ENCODE peak calls at places on chromosome 6, in five cellular contexts. L is astrocyte, H is mammary epithelial cell, S is fibroblast of lung, W is A549. G is an unnamed sample.

GRCh38 chr6:7150381-7151064 is 42.8 kb downstream of the RREB1 start:
- DNase-seq in L (no peak), H (no peak), S (no peak), W (no peak), G (peak; percentile 81)

GRCh38 chr6:133546098-133546497 is 304.9 kb downstream of the EYA4 start:
- DNase-seq in L (peak; percentile 21), H (no peak), S (peak; percentile 33), W (no peak), G (no peak)

GRCh38 chr6:133609404-133610270 is 279.3 kb upstream of the TCF21 start:
- DNase-seq in L (peak; percentile 99), H (peak; percentile 97), S (peak; percentile 99), W (peak; percentile 100), G (no peak)

GRCh38 chr6:166728884-166729530 is 102.0 kb upstream of the RPS6KA2 start:
- DNase-seq in L (no peak), H (no peak), S (no peak), W (no peak), G (no peak)

GRCh38 chr6:53752856-53753255 is 41.9 kb upstream of the LRRC1 start:
- DNase-seq in L (peak; percentile 84), H (peak; percentile 76), S (peak; percentile 86), W (no peak), G (no peak)

GRCh38 chr6:90194371-90194841 is 102.2 kb downstream of the BACH2 start:
- DNase-seq in L (peak; percentile 93), H (peak; percentile 60), S (peak; percentile 95), W (no peak), G (no peak)

GRCh38 chr6:125392682-125393081 is 90.9 kb upstream of the HDDC2 start:
- DNase-seq in L (no peak), H (no peak), S (no peak), W (no peak), G (no peak)

GRCh38 chr6:19380287-19380686 is 456.9 kb upstream of the ID4 start:
- DNase-seq in L (peak; percentile 40), H (peak; percentile 57), S (peak; percentile 61), W (no peak), G (no peak)

GRCh38 chr6:138569970-138570715 is 70.8 kb upstream of the NHSL1 start:
- DNase-seq in L (peak; percentile 51), H (no peak), S (peak; percentile 65), W (no peak), G (no peak)

GRCh38 chr6:101114703-101115102 is 233.6 kb upstream of the ASCC3 start:
- DNase-seq in L (peak; percentile 17), H (peak; percentile 30), S (peak; percentile 27), W (peak; percentile 20), G (peak; percentile 68)

GRCh38 chr6:110878751-110879539 is 4.4 kb downstream of the AMD1 start:
- DNase-seq in L (no peak), H (no peak), S (no peak), W (peak; percentile 48), G (peak; percentile 64)

GRCh38 chr6:167574431-167575097 is 249.7 kb downstream of the TTLL2 start:
- DNase-seq in L (no peak), H (no peak), S (no peak), W (no peak), G (no peak)

GRCh38 chr6:109979033-109979921 is 1.2 kb downstream of the GPR6 start:
- DNase-seq in L (no peak), H (no peak), S (no peak), W (no peak), G (no peak)

GRCh38 chr6:42138630-42139619 is 3.5 kb downstream of the C6orf132 start:
- DNase-seq in L (no peak), H (no peak), S (peak; percentile 40), W (peak; percentile 25), G (peak; percentile 85)

GRCh38 chr6:95243091-95243490 is 334.2 kb upstream of the MANEA start:
- DNase-seq in L (no peak), H (no peak), S (no peak), W (no peak), G (no peak)

GRCh38 chr6:161151660-161152526 is 122.0 kb downstream of the AGPAT4 start:
- DNase-seq in L (no peak), H (no peak), S (no peak), W (no peak), G (no peak)

GRCh38 chr6:98894810-98895209 is 52.9 kb downstream of the FBXL4 start:
- DNase-seq in L (peak; percentile 31), H (no peak), S (peak; percentile 50), W (no peak), G (peak; percentile 37)

GRCh38 chr6:168318090-168318489 is 1.5 kb downstream of the DACT2 start:
- DNase-seq in L (no peak), H (no peak), S (no peak), W (no peak), G (no peak)

GRCh38 chr6:40999498-41000070 is 39.4 kb downstream of the UNC5CL start:
- DNase-seq in L (peak; percentile 20), H (no peak), S (peak; percentile 40), W (peak; percentile 81), G (peak; percentile 96)

GRCh38 chr6:75926293-75927168 is 145.9 kb downstream of the IMPG1 start:
- DNase-seq in L (no peak), H (no peak), S (no peak), W (no peak), G (no peak)

GRCh38 chr6:150078788-150079187 is 9.9 kb upstream of the ULBP3 start:
- DNase-seq in L (peak; percentile 52), H (peak; percentile 72), S (peak; percentile 60), W (no peak), G (no peak)

GRCh38 chr6:140537211-140537610 is 1162.8 kb upstream of the CITED2 start:
- DNase-seq in L (peak; percentile 62), H (no peak), S (peak; percentile 73), W (peak; percentile 18), G (peak; percentile 11)

GRCh38 chr6:28802417-28803336 is 121.1 kb downstream of the TRIM27 start:
- DNase-seq in L (peak; percentile 45), H (peak; percentile 82), S (peak; percentile 63), W (peak; percentile 87), G (peak; percentile 92)

GRCh38 chr6:63963756-63964315 is 328.2 kb downstream of the PHF3 start:
- DNase-seq in L (no peak), H (no peak), S (no peak), W (no peak), G (no peak)

GRCh38 chr6:134063121-134063965 is 10.9 kb upstream of the SLC2A12 start:
- DNase-seq in L (no peak), H (no peak), S (no peak), W (no peak), G (peak; percentile 83)

GRCh38 chr6:119142637-119143036 is 64.2 kb upstream of the FAM184A start:
- DNase-seq in L (no peak), H (no peak), S (no peak), W (no peak), G (no peak)

GRCh38 chr6:119148102-119148824 is 69.8 kb upstream of the FAM184A start:
- DNase-seq in L (peak; percentile 81), H (peak; percentile 70), S (peak; percentile 83), W (peak; percentile 47), G (peak; percentile 84)

GRCh38 chr6:119145111-119145510 is 66.6 kb upstream of the FAM184A start:
- DNase-seq in L (no peak), H (no peak), S (no peak), W (no peak), G (peak; percentile 55)

GRCh38 chr6:119148825-119149525 is 70.5 kb upstream of the FAM184A start:
- DNase-seq in L (peak; percentile 85), H (peak; percentile 40), S (peak; percentile 84), W (no peak), G (peak; percentile 48)

DNA sequence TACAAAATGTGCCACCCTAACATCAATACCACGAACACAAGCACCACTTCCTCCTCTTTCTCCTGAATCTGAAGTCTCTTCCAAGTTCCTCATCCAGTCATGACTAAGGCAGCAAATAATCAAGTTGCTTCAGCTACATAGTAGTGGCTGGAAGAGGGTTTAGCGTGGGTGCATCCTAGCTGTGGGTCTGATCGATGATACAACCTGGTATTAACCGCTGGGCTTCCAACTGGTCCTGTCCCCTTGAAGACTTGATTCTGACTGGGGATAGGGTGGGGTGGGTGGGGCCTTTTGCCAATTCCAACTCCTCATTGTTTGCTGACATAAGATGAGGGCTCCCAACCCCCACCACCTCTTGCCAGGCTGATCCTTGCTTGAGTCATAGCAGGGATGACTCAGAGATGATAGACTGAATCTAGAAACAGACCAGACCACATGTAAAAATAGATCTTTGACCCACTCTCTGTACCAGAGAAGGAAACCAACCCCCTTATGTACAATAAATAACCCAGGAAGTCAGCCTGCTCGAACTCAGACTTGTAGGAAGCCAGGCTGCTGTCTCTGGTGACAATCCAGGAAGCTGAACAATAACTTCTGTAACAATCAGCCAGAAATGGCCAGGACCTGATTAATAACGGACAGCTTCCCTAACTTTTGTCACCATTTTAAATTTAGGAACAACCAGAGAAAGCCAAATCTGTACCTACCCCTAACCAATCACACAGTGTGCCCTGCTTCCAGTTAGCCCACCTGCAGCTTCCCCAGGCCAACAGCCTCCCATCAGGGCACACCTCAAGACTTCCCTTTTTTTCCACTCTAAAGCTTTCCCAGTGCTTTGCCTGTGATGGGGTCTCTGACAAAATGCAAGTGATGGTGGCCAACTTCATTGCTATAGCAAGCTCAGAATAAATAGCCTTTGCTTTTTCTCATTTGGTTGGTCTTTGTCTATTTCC is 68.9 kb upstream of the FAM184A start:
- DNase-seq in L (peak; percentile 97), H (peak; percentile 93), S (peak; percentile 98), W (peak; percentile 79), G (peak; percentile 66)
- H3K4me2 ChIP-seq in L (peak overlapping the region; percentile 83), H (peak overlapping the region; percentile 57), S (peak overlapping the region; percentile 21), W (peak overlapping the region; percentile 73), G (no peak overlapping the region)

GRCh38 chr6:3797231-3798200 is 46.0 kb upstream of the PXDC1 start:
- DNase-seq in L (peak; percentile 93), H (peak; percentile 61), S (peak; percentile 94), W (peak; percentile 55), G (peak; percentile 61)
- H3K4me2 ChIP-seq in L (peak overlapping the region; percentile 77), H (peak overlapping the region; percentile 49), S (peak overlapping the region; percentile 67), W (peak overlapping the region; percentile 77), G (no peak overlapping the region)

DNA sequence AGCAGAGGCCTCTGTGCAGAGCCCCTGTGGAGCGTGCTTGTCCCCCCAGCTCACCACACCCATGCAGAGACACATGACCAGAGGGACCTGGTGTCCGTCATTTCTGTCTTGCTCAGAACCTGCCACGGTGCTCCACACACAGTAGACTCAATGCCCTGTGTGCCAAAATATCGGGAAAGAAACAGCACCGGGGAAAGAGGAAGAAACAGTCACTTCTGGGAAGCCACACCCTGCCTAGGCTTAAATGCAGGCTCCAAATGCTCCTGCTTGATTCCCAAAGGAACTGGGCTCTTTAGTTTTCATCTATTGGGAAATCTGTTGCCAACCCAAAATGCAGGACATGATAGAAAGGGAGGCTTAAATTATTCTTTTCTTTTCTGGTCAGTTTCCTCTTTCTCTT is 503.9 kb downstream of the CD83 start:
- DNase-seq in L (no peak), H (no peak), S (no peak), W (no peak), G (no peak)
- H3K4me2 ChIP-seq in L (no peak overlapping the region), H (no peak overlapping the region), S (no peak overlapping the region), W (peak overlapping the region; percentile 77), G (no peak overlapping the region)

GRCh38 chr6:12228447-12229146 is 61.6 kb upstream of the EDN1 start:
- DNase-seq in L (no peak), H (no peak), S (no peak), W (no peak), G (no peak)
- H3K4me2 ChIP-seq in L (no peak overlapping the region), H (no peak overlapping the region), S (no peak overlapping the region), W (no peak overlapping the region), G (no peak overlapping the region)

G was measured in mesendoderm.